ENCODE peak calls at places on chromosomes 4 and X, in five cellular contexts. N is mammary epithelial cell, J is colonic mucosa, W is cardiac muscle cell, P is OCI-LY7. D is an unnamed sample.

GRCh38 chr4:121551881-121552280 is 144.9 kb downstream of the ANXA5 start:
- DNase-seq in N (peak), W (no peak), J (no peak), P (no peak), D (no peak)

GRCh38 chr4:6472387-6473263 is at the start of gene PPP2R2C:
- DNase-seq in N (no peak), J (peak), P (no peak), W (peak), D (no peak)

GRCh38 chr4:163649557-163650091 is 155.1 kb downstream of the TMA16 start:
- DNase-seq in N (peak), J (no peak), W (no peak), P (no peak), D (peak)

GRCh38 chr4:110837896-110838450 is 215.1 kb upstream of the PITX2 start:
- DNase-seq in W (no peak), J (no peak), N (no peak), P (no peak), D (no peak)

GRCh38 chrX:24542756-24543155 is 77.7 kb downstream of the PDK3 start:
- DNase-seq in J (no peak), W (no peak), N (no peak), P (no peak), D (no peak)

GRCh38 chr4:180058731-180059215 is 2184.4 kb upstream of the TENM3 start:
- DNase-seq in W (peak), J (peak), N (peak), P (no peak), D (no peak)

GRCh38 chr4:152605641-152606304 is 69.9 kb upstream of the FBXW7 start:
- DNase-seq in P (no peak), N (no peak), W (no peak), J (no peak), D (no peak)

GRCh38 chrX:130902783-130903613 is at the start of gene ENOX2:
- DNase-seq in N (peak), P (peak), W (peak), J (peak), D (peak)

GRCh38 chr4:100008048-100008447 is 58.0 kb upstream of the H2AZ1 start:
- DNase-seq in N (peak), W (no peak), P (no peak), J (no peak), D (no peak)

GRCh38 chr4:113776679-113777078 is 15.1 kb upstream of the CAMK2D start:
- DNase-seq in W (no peak), J (no peak), P (no peak), N (no peak), D (no peak)

GRCh38 chrX:41796577-41796976 is 72.6 kb downstream of the GPR82 start:
- DNase-seq in P (no peak), W (no peak), N (no peak), J (no peak), D (no peak)

GRCh38 chr4:124753941-124754581 is 41.5 kb upstream of the ANKRD50 start:
- DNase-seq in N (no peak), W (no peak), P (no peak), J (no peak), D (no peak)

GRCh38 chr4:5503295-5503694 is 205.1 kb downstream of the EVC2 start:
- DNase-seq in P (no peak), N (no peak), W (no peak), J (no peak), D (no peak)

GRCh38 chr4:111074523-111075114 is 451.7 kb upstream of the PITX2 start:
- DNase-seq in J (no peak), W (no peak), P (no peak), N (no peak), D (no peak)

GRCh38 chr4:44661940-44662622 is 10.7 kb upstream of the YIPF7 start:
- DNase-seq in N (peak), W (no peak), P (no peak), J (no peak), D (peak)

GRCh38 chrX:71147496-71148277 is 3.0 kb downstream of the NLGN3 start:
- DNase-seq in N (no peak), W (no peak), P (peak), J (no peak), D (no peak)

GRCh38 chr4:141081921-141082381 is 51.3 kb downstream of the RNF150 start:
- DNase-seq in J (no peak), N (no peak), P (no peak), W (no peak), D (no peak)

GRCh38 chr4:147518846-147519767 is 38.2 kb downstream of the EDNRA start:
- DNase-seq in J (peak), N (peak), W (peak), P (peak), D (no peak)

GRCh38 chr4:149047368-149047767 is 605.2 kb upstream of the NR3C2 start:
- DNase-seq in J (no peak), W (no peak), N (no peak), P (no peak), D (no peak)

GRCh38 chr4:75735525-75735924 is 11.1 kb downstream of the USO1 start:
- DNase-seq in N (no peak), W (no peak), P (no peak), J (no peak), D (no peak)
- H3K27ac ChIP-seq in N (no peak), W (no peak), P (no peak), J (no peak), D (no peak)

DNA sequence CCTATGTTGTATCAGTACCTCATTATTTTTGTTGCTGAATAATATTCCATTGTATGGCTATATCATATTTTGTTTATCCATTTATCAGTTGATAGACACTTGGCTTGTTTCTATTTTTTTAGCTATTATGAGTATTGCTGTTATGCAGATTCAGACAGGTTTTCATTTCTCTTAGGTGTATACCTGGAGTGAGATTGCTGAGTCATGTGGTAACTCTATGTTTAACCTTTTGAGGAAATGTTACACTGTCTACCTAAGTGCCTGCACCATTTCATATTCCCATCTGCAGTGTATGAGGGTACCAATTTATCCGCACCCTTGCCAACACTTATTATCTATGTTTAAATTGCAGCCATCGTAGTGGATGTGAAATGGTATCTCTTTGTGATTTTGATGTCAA is 43.0 kb upstream of the SH3RF1 start:
- DNase-seq in P (no peak), W (no peak), N (peak), J (no peak), D (peak)
- H3K27ac ChIP-seq in P (no peak), W (no peak), N (no peak), J (no peak), D (no peak)

GRCh38 chr4:81466841-81467671 is 4.7 kb downstream of the RASGEF1B start:
- DNase-seq in P (peak), W (peak), N (peak), J (peak), D (peak)

GRCh38 chr4:81468685-81469084 is 3.0 kb downstream of the RASGEF1B start:
- DNase-seq in W (no peak), J (no peak), N (no peak), P (no peak), D (no peak)

GRCh38 chr4:81467672-81467964 is 4.1 kb downstream of the RASGEF1B start:
- DNase-seq in W (no peak), P (no peak), J (no peak), N (no peak), D (no peak)

GRCh38 chr4:81469774-81470455 is 1.8 kb downstream of the RASGEF1B start:
- DNase-seq in N (no peak), J (no peak), P (no peak), W (no peak), D (no peak)

DNA sequence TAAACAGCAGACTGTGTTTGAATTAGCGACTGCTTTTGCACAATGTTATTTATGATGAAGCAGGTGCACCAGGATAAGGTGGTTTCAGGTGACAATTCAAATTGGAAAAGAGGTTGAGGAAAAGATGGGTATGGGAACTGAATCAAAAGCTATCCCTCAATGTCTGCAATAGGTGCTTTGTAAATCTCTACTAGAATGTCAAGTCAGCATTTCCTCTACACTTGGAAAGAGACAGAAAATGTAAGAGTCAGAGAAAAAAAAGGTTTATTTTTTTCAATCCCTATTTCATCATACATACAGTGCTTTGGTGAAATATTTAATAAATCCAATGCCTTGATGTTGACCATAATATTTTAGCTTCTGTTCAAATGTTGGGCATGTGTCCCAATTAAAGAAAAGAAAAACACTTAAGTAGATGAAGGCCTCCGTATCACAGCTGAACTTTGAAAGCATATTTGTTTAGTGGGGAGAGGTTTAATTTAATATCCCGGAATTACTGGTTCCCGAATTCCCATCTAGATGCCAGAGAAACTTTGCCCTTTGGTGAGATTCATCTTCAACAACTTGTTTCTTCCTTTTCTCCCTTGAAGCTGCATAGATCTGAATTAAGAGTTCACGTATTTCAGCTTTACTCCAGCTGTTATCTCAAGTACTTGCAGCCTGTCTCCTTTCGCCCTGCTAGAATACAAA is 5.9 kb downstream of the RASGEF1B start:
- DNase-seq in P (no peak), J (peak), W (peak), N (no peak), D (no peak)
- H3K27ac ChIP-seq in P (no peak), J (peak), W (no peak), N (no peak), D (no peak)

DNA sequence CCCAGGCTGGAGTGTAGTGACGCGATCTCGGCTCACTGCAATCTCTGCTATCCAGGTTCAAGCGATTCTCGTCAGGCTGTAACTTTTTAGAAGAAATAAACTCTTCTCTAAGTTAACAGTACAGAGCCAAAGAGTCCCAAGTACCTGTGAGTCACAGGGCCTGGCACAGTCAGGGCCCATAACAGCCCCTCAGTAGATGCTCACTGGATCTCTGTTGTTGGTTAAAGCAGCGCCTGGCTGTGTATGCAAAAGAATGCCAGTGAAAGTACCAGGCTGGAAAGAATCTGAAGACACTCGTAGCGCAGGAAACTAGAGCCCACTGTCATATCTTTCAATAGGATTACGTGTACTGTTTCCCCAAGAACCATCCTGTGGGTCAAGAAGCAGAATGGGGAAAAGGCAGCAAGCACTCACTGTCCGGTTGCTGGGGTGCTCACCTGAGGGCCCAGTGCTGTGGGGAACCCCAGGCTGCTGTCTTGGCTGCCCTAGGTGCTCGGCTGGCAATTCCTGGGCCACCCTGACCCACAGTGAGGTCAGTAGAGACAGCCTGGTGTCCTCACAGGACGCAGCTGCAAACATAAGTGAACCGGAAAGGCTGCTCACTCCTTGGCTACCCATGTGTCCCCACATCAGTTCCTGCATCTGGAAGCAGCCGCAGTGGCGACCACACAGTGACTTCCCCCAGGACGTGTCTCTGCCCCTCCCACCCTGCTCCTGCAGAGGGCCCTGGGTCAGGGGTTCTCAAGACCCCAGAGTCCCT is 3.1 kb upstream of the SLBP start:
- DNase-seq in P (peak), J (no peak), W (no peak), N (no peak), D (no peak)
- H3K27ac ChIP-seq in P (peak), J (no peak), W (no peak), N (no peak), D (no peak)

GRCh38 chr4:84498203-84499026 is 677 bp downstream of the NKX6-1 start:
- DNase-seq in J (no peak), W (peak), N (peak), P (no peak), D (no peak)
- H3K27ac ChIP-seq in J (no peak), W (no peak), N (no peak), P (no peak), D (no peak)

GRCh38 chrX:103779156-103779555 is 2.5 kb downstream of the PLP1 start:
- DNase-seq in P (no peak), J (no peak), W (no peak), N (no peak), D (no peak)

GRCh38 chrX:103783971-103784370 is 7.3 kb downstream of the PLP1 start:
- DNase-seq in J (no peak), W (no peak), N (no peak), P (no peak), D (no peak)

GRCh38 chrX:103780701-103781402 is 4.2 kb downstream of the PLP1 start:
- DNase-seq in W (no peak), P (no peak), N (no peak), J (no peak), D (no peak)

GRCh38 chrX:103782640-103783039 is 6.0 kb downstream of the PLP1 start:
- DNase-seq in J (no peak), N (no peak), P (no peak), W (no peak), D (no peak)
- H3K27ac ChIP-seq in J (no peak), N (no peak), P (no peak), W (no peak), D (no peak)

GRCh38 chrX:40012800-40013682 is 84.7 kb downstream of the BCOR start:
- DNase-seq in W (peak), P (peak), N (peak), J (peak), D (no peak)
- H3K27ac ChIP-seq in W (no peak), P (peak), N (peak), J (peak), D (peak)

GRCh38 chr4:170027181-170027829 is 1.1 kb upstream of the MFAP3L start:
- DNase-seq in W (peak), J (peak), N (peak), P (peak), D (peak)

GRCh38 chr4:170026253-170026991 is at the start of gene MFAP3L:
- DNase-seq in N (peak), W (peak), P (no peak), J (peak), D (peak)

GRCh38 chr4:170030121-170030520 is 3.9 kb upstream of the MFAP3L start:
- DNase-seq in P (no peak), J (no peak), W (no peak), N (peak), D (no peak)

GRCh38 chr4:170022211-170022610 is 4.0 kb downstream of the MFAP3L start:
- DNase-seq in J (no peak), W (no peak), P (no peak), N (no peak), D (no peak)

DNA sequence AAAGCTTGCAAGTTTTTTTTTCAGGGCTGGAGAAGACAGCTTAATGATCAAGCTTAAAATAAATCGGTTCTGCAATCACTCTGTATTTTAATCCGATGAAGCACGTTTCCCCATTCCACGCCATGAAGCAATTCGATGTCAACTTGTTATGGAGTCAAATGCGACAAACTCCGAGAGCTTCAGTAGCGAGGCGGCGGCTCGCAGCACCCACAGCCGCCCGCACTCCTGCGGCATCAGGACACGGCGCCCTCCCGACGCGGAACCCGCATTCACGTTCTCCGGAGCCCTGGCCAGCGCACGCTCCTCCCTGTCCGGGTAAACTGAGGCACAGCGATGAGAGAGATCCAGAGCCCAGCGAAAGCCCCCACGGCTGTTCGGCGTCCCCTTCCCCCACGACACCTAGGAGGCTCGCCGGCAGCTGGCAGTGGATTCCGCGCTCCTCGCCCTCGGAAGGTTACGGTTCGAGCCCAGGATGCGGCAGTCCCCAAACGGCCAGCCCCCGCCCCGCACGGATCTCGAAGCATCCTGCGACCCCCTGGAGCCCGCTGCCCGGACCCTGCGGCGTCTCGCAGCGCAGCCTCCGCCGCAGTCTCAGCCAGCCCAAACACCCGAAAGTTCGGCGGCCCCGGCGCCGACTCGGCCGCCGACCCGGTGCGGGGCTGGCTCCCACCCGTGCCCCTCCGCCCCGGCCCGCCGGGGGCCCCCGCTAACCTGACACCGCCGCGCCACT is 507 bp downstream of the MFAP3L start:
- DNase-seq in J (peak), N (no peak), P (no peak), W (peak), D (no peak)
- H3K27ac ChIP-seq in J (no peak), N (no peak), P (no peak), W (no peak), D (peak)

GRCh38 chr4:105230287-105230686 is 83.6 kb downstream of the TET2 start:
- DNase-seq in P (no peak), W (no peak), J (no peak), N (no peak), D (no peak)

GRCh38 chr4:105236917-105237311 is 90.2 kb downstream of the TET2 start:
- DNase-seq in W (no peak), N (no peak), P (no peak), J (no peak), D (no peak)

GRCh38 chr4:105236202-105236916 is 89.7 kb downstream of the TET2 start:
- DNase-seq in P (no peak), W (no peak), N (no peak), J (no peak), D (no peak)

GRCh38 chr4:105234582-105234981 is 87.9 kb downstream of the TET2 start:
- DNase-seq in P (no peak), J (no peak), W (no peak), N (no peak), D (no peak)

GRCh38 chr4:105232374-105232773 is 85.7 kb downstream of the TET2 start:
- DNase-seq in W (no peak), J (no peak), P (no peak), N (no peak), D (no peak)
- H3K27ac ChIP-seq in W (no peak), J (no peak), P (no peak), N (no peak), D (no peak)

GRCh38 chr4:47218631-47219030 is 187.3 kb downstream of the GABRB1 start:
- DNase-seq in P (no peak), W (no peak), J (no peak), N (no peak), D (no peak)

GRCh38 chr4:47215759-47216158 is 184.4 kb downstream of the GABRB1 start:
- DNase-seq in J (no peak), W (no peak), P (no peak), N (no peak), D (no peak)

GRCh38 chr4:47217884-47218283 is 186.5 kb downstream of the GABRB1 start:
- DNase-seq in N (no peak), P (no peak), J (no peak), W (no peak), D (no peak)

GRCh38 chr4:47219586-47219985 is 188.2 kb downstream of the GABRB1 start:
- DNase-seq in P (no peak), J (no peak), N (no peak), W (no peak), D (no peak)

DNA sequence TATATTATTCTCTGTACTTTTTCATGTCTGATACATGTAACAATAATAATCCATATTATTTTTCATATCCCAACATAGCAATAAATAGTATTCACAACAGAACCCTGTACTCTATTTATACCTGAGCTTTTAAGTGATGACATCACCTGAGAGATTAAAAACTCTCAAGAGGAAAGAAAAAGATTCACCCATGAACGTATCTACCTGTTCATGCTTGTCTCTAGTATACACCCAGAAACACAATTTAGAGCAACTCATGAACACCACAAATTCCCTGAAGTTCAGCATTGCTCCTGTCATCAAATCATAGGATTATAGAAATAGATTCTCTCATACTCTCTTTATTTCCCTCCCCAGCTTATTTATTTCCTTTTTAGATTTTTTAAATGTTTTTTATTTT is 185.9 kb downstream of the GABRB1 start:
- DNase-seq in P (no peak), J (no peak), W (no peak), N (peak), D (no peak)
- H3K27ac ChIP-seq in P (no peak), J (no peak), W (no peak), N (no peak), D (no peak)